ENCODE peak calls at places on chromosome X, in seven cellular contexts. One of them, this sample, is unnamed.

GRCh38 chrX:39196192-39197102 is 395.2 kb downstream of the MID1IP1 start:
- DNase-seq in HuH-7.5: no peak
- DNase-seq in heart right ventricle: no peak
- DNase-seq in GM12892: peak; percentile 10
- DNase-seq in neuronal stem cell: no peak
- DNase-seq in glutamatergic neuron: no peak
- DNase-seq in NCI-H748 treated with DMSO at 0.1 percent for 48 hours: peak; percentile 14
- DNase-seq in this sample: no peak

GRCh38 chrX:10518073-10518472 is 102.3 kb downstream of the MID1 start:
- DNase-seq in glutamatergic neuron: no peak
- DNase-seq in heart right ventricle: no peak
- DNase-seq in NCI-H748 treated with DMSO at 0.1 percent for 48 hours: no peak
- DNase-seq in neuronal stem cell: no peak
- DNase-seq in GM12892: no peak
- DNase-seq in HuH-7.5: no peak
- DNase-seq in this sample: no peak

GRCh38 chrX:85444613-85445012 is 65.1 kb upstream of the POF1B start:
- DNase-seq in HuH-7.5: no peak
- DNase-seq in glutamatergic neuron: no peak
- DNase-seq in heart right ventricle: no peak
- DNase-seq in GM12892: no peak
- DNase-seq in neuronal stem cell: no peak
- DNase-seq in NCI-H748 treated with DMSO at 0.1 percent for 48 hours: no peak
- DNase-seq in this sample: no peak

GRCh38 chrX:16601885-16602284 is 48.1 kb upstream of the S100G start:
- DNase-seq in heart right ventricle: no peak
- DNase-seq in NCI-H748 treated with DMSO at 0.1 percent for 48 hours: no peak
- DNase-seq in HuH-7.5: no peak
- DNase-seq in glutamatergic neuron: no peak
- DNase-seq in GM12892: no peak
- DNase-seq in neuronal stem cell: no peak
- DNase-seq in this sample: no peak

GRCh38 chrX:3262906-3263305 is 83.5 kb downstream of the MXRA5 start:
- DNase-seq in HuH-7.5: no peak
- DNase-seq in heart right ventricle: no peak
- DNase-seq in NCI-H748 treated with DMSO at 0.1 percent for 48 hours: no peak
- DNase-seq in neuronal stem cell: no peak
- DNase-seq in GM12892: no peak
- DNase-seq in glutamatergic neuron: no peak
- DNase-seq in this sample: no peak

GRCh38 chrX:104136241-104137019 is 20.4 kb downstream of the SLC25A53 start:
- DNase-seq in GM12892: peak; percentile 34
- DNase-seq in glutamatergic neuron: peak; percentile 47
- DNase-seq in NCI-H748 treated with DMSO at 0.1 percent for 48 hours: peak; percentile 59
- DNase-seq in neuronal stem cell: peak; percentile 68
- DNase-seq in heart right ventricle: no peak
- DNase-seq in HuH-7.5: peak; percentile 32
- DNase-seq in this sample: peak; percentile 67

GRCh38 chrX:31661280-31661679 is 589.4 kb upstream of the FTHL17 start:
- DNase-seq in neuronal stem cell: no peak
- DNase-seq in heart right ventricle: no peak
- DNase-seq in NCI-H748 treated with DMSO at 0.1 percent for 48 hours: no peak
- DNase-seq in HuH-7.5: no peak
- DNase-seq in glutamatergic neuron: no peak
- DNase-seq in GM12892: no peak
- DNase-seq in this sample: no peak

GRCh38 chrX:11450354-11450753 is 157.1 kb downstream of the AMELX start:
- DNase-seq in GM12892: no peak
- DNase-seq in HuH-7.5: no peak
- DNase-seq in heart right ventricle: no peak
- DNase-seq in neuronal stem cell: no peak
- DNase-seq in glutamatergic neuron: no peak
- DNase-seq in NCI-H748 treated with DMSO at 0.1 percent for 48 hours: no peak
- DNase-seq in this sample: peak; percentile 53

GRCh38 chrX:154409222-154409871 is at the start of gene DNASE1L1:
- DNase-seq in NCI-H748 treated with DMSO at 0.1 percent for 48 hours: no peak
- DNase-seq in HuH-7.5: no peak
- DNase-seq in heart right ventricle: peak; percentile 77
- DNase-seq in GM12892: peak; percentile 63
- DNase-seq in neuronal stem cell: peak; percentile 69
- DNase-seq in glutamatergic neuron: peak; percentile 68
- DNase-seq in this sample: no peak

GRCh38 chrX:112800901-112801775 is 39.5 kb downstream of the AMOT start:
- DNase-seq in heart right ventricle: no peak
- DNase-seq in glutamatergic neuron: no peak
- DNase-seq in NCI-H748 treated with DMSO at 0.1 percent for 48 hours: no peak
- DNase-seq in neuronal stem cell: peak; percentile 1
- DNase-seq in HuH-7.5: no peak
- DNase-seq in GM12892: no peak
- DNase-seq in this sample: no peak

GRCh38 chrX:45557390-45557789 is 356.7 kb upstream of the DIPK2B start:
- DNase-seq in HuH-7.5: no peak
- DNase-seq in NCI-H748 treated with DMSO at 0.1 percent for 48 hours: no peak
- DNase-seq in GM12892: no peak
- DNase-seq in neuronal stem cell: no peak
- DNase-seq in glutamatergic neuron: no peak
- DNase-seq in heart right ventricle: no peak
- DNase-seq in this sample: no peak

GRCh38 chrX:109974906-109975655 is 27.8 kb upstream of the TMEM164 start:
- DNase-seq in glutamatergic neuron: no peak
- DNase-seq in neuronal stem cell: no peak
- DNase-seq in heart right ventricle: no peak
- DNase-seq in GM12892: no peak
- DNase-seq in NCI-H748 treated with DMSO at 0.1 percent for 48 hours: no peak
- DNase-seq in HuH-7.5: no peak
- DNase-seq in this sample: no peak

GRCh38 chrX:25012433-25012735 is 3.4 kb downstream of the ARX start:
- DNase-seq in neuronal stem cell: no peak
- DNase-seq in glutamatergic neuron: no peak
- DNase-seq in GM12892: no peak
- DNase-seq in NCI-H748 treated with DMSO at 0.1 percent for 48 hours: no peak
- DNase-seq in HuH-7.5: no peak
- DNase-seq in heart right ventricle: no peak
- DNase-seq in this sample: no peak

GRCh38 chrX:56812515-56813105 is 83.6 kb downstream of the NBDY start:
- DNase-seq in neuronal stem cell: no peak
- DNase-seq in HuH-7.5: no peak
- DNase-seq in GM12892: no peak
- DNase-seq in heart right ventricle: no peak
- DNase-seq in NCI-H748 treated with DMSO at 0.1 percent for 48 hours: no peak
- DNase-seq in glutamatergic neuron: no peak
- DNase-seq in this sample: no peak

GRCh38 chrX:85992811-85993229 is 54.5 kb downstream of the CHM start:
- DNase-seq in heart right ventricle: no peak
- DNase-seq in NCI-H748 treated with DMSO at 0.1 percent for 48 hours: peak; percentile 57
- DNase-seq in glutamatergic neuron: no peak
- DNase-seq in neuronal stem cell: no peak
- DNase-seq in HuH-7.5: no peak
- DNase-seq in GM12892: no peak
- DNase-seq in this sample: peak; percentile 64

GRCh38 chrX:21683910-21684309 is 25.8 kb upstream of the KLHL34 start:
- DNase-seq in HuH-7.5: no peak
- DNase-seq in GM12892: no peak
- DNase-seq in glutamatergic neuron: no peak
- DNase-seq in NCI-H748 treated with DMSO at 0.1 percent for 48 hours: no peak
- DNase-seq in heart right ventricle: no peak
- DNase-seq in neuronal stem cell: no peak
- DNase-seq in this sample: no peak

GRCh38 chrX:51487960-51488267 is 8.5 kb downstream of the NUDT11 start:
- DNase-seq in GM12892: no peak
- DNase-seq in glutamatergic neuron: no peak
- DNase-seq in NCI-H748 treated with DMSO at 0.1 percent for 48 hours: no peak
- DNase-seq in neuronal stem cell: no peak
- DNase-seq in HuH-7.5: no peak
- DNase-seq in heart right ventricle: no peak
- DNase-seq in this sample: no peak

This sample was measured in NCI-H1417.